ENCODE peak calls at places on chromosomes 3 and 15, in five cellular contexts. One of them, this sample, is unnamed.

GRCh38 chr3:14516738-14517345 is 23.3 kb downstream of the GRIP2 start:
- DNase-seq in tibial artery: peak; percentile 42
- DNase-seq in cardiac fibroblast: no peak
- DNase-seq in left ventricle myocardium inferior: no peak
- DNase-seq in AG04449: no peak
- DNase-seq in this sample: no peak

GRCh38 chr3:188860147-188860546 is 311.6 kb upstream of the TPRG1 start:
- DNase-seq in tibial artery: no peak
- DNase-seq in cardiac fibroblast: peak; percentile 51
- DNase-seq in left ventricle myocardium inferior: no peak
- DNase-seq in AG04449: no peak
- DNase-seq in this sample: no peak

GRCh38 chr3:155252535-155252934 is 40.9 kb downstream of the STRIT1 start:
- DNase-seq in tibial artery: no peak
- DNase-seq in cardiac fibroblast: peak; percentile 78
- DNase-seq in left ventricle myocardium inferior: no peak
- DNase-seq in AG04449: no peak
- DNase-seq in this sample: no peak

GRCh38 chr3:33886015-33886414 is 87.6 kb downstream of the PDCD6IP start:
- DNase-seq in tibial artery: no peak
- DNase-seq in cardiac fibroblast: no peak
- DNase-seq in left ventricle myocardium inferior: no peak
- DNase-seq in AG04449: no peak
- DNase-seq in this sample: no peak

GRCh38 chr15:65970937-65971740 is 101.8 kb downstream of the RAB11A start:
- DNase-seq in tibial artery: no peak
- DNase-seq in cardiac fibroblast: peak; percentile 11
- DNase-seq in left ventricle myocardium inferior: no peak
- DNase-seq in AG04449: no peak
- DNase-seq in this sample: no peak

GRCh38 chr3:53493997-53494791 is at the start of gene CACNA1D:
- DNase-seq in tibial artery: no peak
- DNase-seq in cardiac fibroblast: no peak
- DNase-seq in left ventricle myocardium inferior: no peak
- DNase-seq in AG04449: no peak
- DNase-seq in this sample: peak; percentile 23

GRCh38 chr3:142077859-142078500 is 71.4 kb downstream of the TFDP2 start:
- DNase-seq in tibial artery: no peak
- DNase-seq in cardiac fibroblast: no peak
- DNase-seq in left ventricle myocardium inferior: no peak
- DNase-seq in AG04449: no peak
- DNase-seq in this sample: no peak

GRCh38 chr3:140244893-140245292 is 309.9 kb downstream of the CLSTN2 start:
- DNase-seq in tibial artery: no peak
- DNase-seq in cardiac fibroblast: peak; percentile 5
- DNase-seq in left ventricle myocardium inferior: no peak
- DNase-seq in AG04449: no peak
- DNase-seq in this sample: no peak

GRCh38 chr3:12719984-12720656 is 38.9 kb downstream of the TMEM40 start:
- DNase-seq in tibial artery: peak; percentile 82
- DNase-seq in cardiac fibroblast: peak; percentile 89
- DNase-seq in left ventricle myocardium inferior: peak; percentile 59
- DNase-seq in AG04449: no peak
- DNase-seq in this sample: peak; percentile 84
- TF ChIP-seq CTCF in tibial artery: peak; percentile 91
- TF ChIP-seq CTCF in cardiac fibroblast: peak; percentile 94
- TF ChIP-seq CTCF in left ventricle myocardium inferior: peak; percentile 94
- TF ChIP-seq CTCF in AG04449: peak; percentile 80
- TF ChIP-seq CTCF in this sample: peak; percentile 94

DNA sequence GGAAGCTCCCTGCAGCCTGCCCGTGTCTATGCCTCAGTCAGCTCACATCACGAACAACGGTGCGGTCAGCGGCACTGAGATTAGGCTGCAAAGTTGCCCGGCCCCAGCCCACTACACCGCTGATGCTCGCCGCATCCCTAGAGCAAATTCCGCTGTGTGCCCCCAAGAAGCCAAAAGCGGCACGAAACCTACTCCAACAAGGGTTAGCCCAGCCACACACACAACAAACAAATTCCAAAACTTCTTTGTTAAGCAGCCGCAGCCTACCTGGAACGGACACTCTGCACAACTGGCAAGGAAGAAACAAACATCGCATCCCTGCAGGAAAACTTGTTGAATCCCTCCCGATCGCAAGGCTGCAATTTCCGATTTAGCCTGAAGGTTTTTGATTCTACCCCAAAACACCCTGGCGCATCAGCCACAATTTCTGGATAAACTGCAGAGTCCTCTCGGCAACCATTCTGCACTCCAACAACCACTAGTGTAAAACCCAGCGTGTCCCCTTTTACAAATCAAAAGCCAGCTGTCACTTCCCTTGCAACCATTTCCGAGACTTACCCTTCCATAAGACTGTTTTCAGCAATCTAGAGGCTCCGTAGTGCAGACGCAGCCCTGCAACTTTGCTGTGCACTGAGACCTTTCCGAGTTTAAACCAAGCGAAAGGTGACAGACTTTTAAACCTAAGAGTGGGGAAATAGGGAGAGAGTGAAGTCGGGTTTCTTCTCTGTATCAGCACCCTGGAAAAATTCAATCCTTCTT is 425 bp downstream of the ROBO1 start:
- DNase-seq in tibial artery: no peak
- DNase-seq in cardiac fibroblast: peak; percentile 20
- DNase-seq in left ventricle myocardium inferior: no peak
- DNase-seq in AG04449: no peak
- DNase-seq in this sample: no peak
- TF ChIP-seq CTCF in tibial artery: no peak
- TF ChIP-seq CTCF in cardiac fibroblast: no peak
- TF ChIP-seq CTCF in left ventricle myocardium inferior: no peak
- TF ChIP-seq CTCF in AG04449: no peak
- TF ChIP-seq CTCF in this sample: no peak

DNA sequence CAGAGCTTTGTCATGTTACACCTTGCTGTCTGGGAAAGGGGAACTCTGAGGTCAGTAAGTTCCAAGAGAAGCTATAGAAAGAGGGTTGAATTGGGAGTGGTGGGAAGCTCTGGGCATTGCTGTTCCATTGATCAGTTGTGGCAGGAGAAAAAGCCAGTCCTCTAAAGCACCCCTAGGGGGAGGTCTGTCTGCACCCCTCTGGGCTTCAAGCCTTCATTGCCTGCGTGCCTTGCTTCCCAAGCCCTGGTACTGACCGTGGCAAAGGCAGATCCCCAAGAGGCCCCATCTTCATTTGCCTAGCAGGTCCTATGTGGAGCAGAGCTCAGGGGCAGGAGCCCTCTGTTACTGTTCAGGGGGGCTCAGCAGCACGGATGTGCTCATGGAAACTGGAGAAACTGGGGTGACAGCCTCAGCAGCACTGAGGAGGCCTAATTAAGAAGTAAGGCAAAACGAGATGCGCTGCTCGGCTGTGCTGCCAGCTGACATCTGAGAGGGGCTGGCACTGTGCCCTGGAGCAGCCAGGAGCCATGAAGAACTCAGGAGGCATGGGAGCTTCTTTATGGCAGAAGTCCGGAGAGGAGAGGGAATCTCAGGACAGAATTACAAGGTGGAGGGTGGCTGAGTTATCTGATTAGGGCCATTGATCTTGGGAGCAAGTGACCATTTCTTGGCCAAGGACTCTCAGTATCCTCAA is 270.9 kb downstream of the RPLP1 start:
- DNase-seq in tibial artery: no peak
- DNase-seq in cardiac fibroblast: no peak
- DNase-seq in left ventricle myocardium inferior: peak; percentile 25
- DNase-seq in AG04449: no peak
- DNase-seq in this sample: no peak
- TF ChIP-seq CTCF in tibial artery: no peak
- TF ChIP-seq CTCF in cardiac fibroblast: peak; percentile 3
- TF ChIP-seq CTCF in left ventricle myocardium inferior: no peak
- TF ChIP-seq CTCF in AG04449: peak; percentile 20
- TF ChIP-seq CTCF in this sample: no peak

DNA sequence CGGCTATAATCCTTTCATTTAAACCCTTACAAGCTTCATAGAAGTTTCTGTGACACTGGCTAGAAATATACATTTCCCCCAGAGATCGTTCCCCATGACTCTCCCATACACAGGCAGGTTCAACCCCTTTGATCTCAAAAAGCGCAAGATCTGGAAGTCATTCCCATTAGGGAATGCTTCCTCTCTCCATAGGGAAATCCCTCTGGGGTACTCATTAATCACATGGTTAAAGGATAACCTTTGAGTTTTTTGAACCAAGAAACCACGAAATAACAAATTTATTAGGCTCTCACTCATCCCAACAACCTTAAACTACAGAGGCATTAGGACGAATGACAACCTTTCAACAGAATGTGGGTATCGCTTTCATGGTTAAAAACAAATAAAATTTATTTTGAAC is 211.9 kb upstream of the PRICKLE2 start:
- DNase-seq in tibial artery: no peak
- DNase-seq in cardiac fibroblast: no peak
- DNase-seq in left ventricle myocardium inferior: no peak
- DNase-seq in AG04449: no peak
- DNase-seq in this sample: no peak
- TF ChIP-seq CTCF in tibial artery: no peak
- TF ChIP-seq CTCF in cardiac fibroblast: no peak
- TF ChIP-seq CTCF in left ventricle myocardium inferior: no peak
- TF ChIP-seq CTCF in AG04449: no peak
- TF ChIP-seq CTCF in this sample: no peak

DNA sequence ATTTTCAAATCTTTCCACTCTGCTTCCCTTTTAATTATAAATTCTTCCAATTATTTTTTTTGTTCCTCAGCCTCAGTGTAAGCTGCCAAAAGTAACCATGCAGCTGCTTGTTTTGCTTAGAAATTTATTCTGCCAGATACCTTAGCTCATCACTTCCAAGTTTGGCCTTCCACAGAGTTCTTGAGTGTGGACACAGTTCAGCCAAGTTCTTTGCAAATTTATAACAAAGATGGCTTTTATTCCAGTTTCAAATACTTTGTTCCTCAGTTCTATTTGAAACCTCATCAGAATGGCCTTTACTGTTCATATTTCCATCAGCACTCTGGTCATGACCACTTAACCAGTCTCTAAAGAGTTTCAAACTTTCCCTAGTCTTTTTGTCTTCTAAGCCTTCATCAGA is 10.3 kb downstream of the RTP1 start:
- DNase-seq in tibial artery: no peak
- DNase-seq in cardiac fibroblast: no peak
- DNase-seq in left ventricle myocardium inferior: no peak
- DNase-seq in AG04449: no peak
- DNase-seq in this sample: no peak
- TF ChIP-seq CTCF in tibial artery: no peak
- TF ChIP-seq CTCF in cardiac fibroblast: no peak
- TF ChIP-seq CTCF in left ventricle myocardium inferior: no peak
- TF ChIP-seq CTCF in AG04449: no peak
- TF ChIP-seq CTCF in this sample: no peak

GRCh38 chr15:51678081-51678480 is 3.2 kb upstream of the SCG3 start:
- DNase-seq in tibial artery: no peak
- DNase-seq in cardiac fibroblast: peak; percentile 11
- DNase-seq in left ventricle myocardium inferior: no peak
- DNase-seq in AG04449: no peak
- DNase-seq in this sample: no peak
- TF ChIP-seq CTCF in tibial artery: no peak
- TF ChIP-seq CTCF in cardiac fibroblast: no peak
- TF ChIP-seq CTCF in left ventricle myocardium inferior: no peak
- TF ChIP-seq CTCF in AG04449: no peak
- TF ChIP-seq CTCF in this sample: no peak

GRCh38 chr15:37425541-37425940 is 325.2 kb upstream of the MEIS2 start:
- DNase-seq in tibial artery: no peak
- DNase-seq in cardiac fibroblast: peak; percentile 5
- DNase-seq in left ventricle myocardium inferior: no peak
- DNase-seq in AG04449: peak; percentile 61
- DNase-seq in this sample: no peak
- TF ChIP-seq CTCF in tibial artery: no peak
- TF ChIP-seq CTCF in cardiac fibroblast: no peak
- TF ChIP-seq CTCF in left ventricle myocardium inferior: no peak
- TF ChIP-seq CTCF in AG04449: no peak
- TF ChIP-seq CTCF in this sample: no peak

GRCh38 chr15:48109856-48110531 is 10.8 kb upstream of the SLC24A5 start:
- DNase-seq in tibial artery: no peak
- DNase-seq in cardiac fibroblast: no peak
- DNase-seq in left ventricle myocardium inferior: no peak
- DNase-seq in AG04449: no peak
- DNase-seq in this sample: no peak

GRCh38 chr15:48109212-48109611 is 11.6 kb upstream of the SLC24A5 start:
- DNase-seq in tibial artery: no peak
- DNase-seq in cardiac fibroblast: no peak
- DNase-seq in left ventricle myocardium inferior: no peak
- DNase-seq in AG04449: no peak
- DNase-seq in this sample: no peak

GRCh38 chr15:48112242-48112641 is 8.5 kb upstream of the SLC24A5 start:
- DNase-seq in tibial artery: no peak
- DNase-seq in cardiac fibroblast: peak; percentile 46
- DNase-seq in left ventricle myocardium inferior: no peak
- DNase-seq in AG04449: no peak
- DNase-seq in this sample: no peak
- TF ChIP-seq CTCF in tibial artery: peak; percentile 40
- TF ChIP-seq CTCF in cardiac fibroblast: peak; percentile 55
- TF ChIP-seq CTCF in left ventricle myocardium inferior: peak; percentile 59
- TF ChIP-seq CTCF in AG04449: peak; percentile 48
- TF ChIP-seq CTCF in this sample: peak; percentile 46

GRCh38 chr15:67385971-67386370 is 131.4 kb downstream of the IQCH start:
- DNase-seq in tibial artery: no peak
- DNase-seq in cardiac fibroblast: peak; percentile 5
- DNase-seq in left ventricle myocardium inferior: no peak
- DNase-seq in AG04449: no peak
- DNase-seq in this sample: no peak
- TF ChIP-seq CTCF in tibial artery: no peak
- TF ChIP-seq CTCF in cardiac fibroblast: peak; percentile 9
- TF ChIP-seq CTCF in left ventricle myocardium inferior: no peak
- TF ChIP-seq CTCF in AG04449: no peak
- TF ChIP-seq CTCF in this sample: no peak

GRCh38 chr3:172332256-172333041 is 115.8 kb downstream of the GHSR start:
- DNase-seq in tibial artery: no peak
- DNase-seq in cardiac fibroblast: peak; percentile 72
- DNase-seq in left ventricle myocardium inferior: peak; percentile 37
- DNase-seq in AG04449: no peak
- DNase-seq in this sample: peak; percentile 67

GRCh38 chr3:172330413-172330812 is 117.8 kb downstream of the GHSR start:
- DNase-seq in tibial artery: no peak
- DNase-seq in cardiac fibroblast: no peak
- DNase-seq in left ventricle myocardium inferior: no peak
- DNase-seq in AG04449: no peak
- DNase-seq in this sample: no peak

GRCh38 chr3:172333042-172333377 is 115.2 kb downstream of the GHSR start:
- DNase-seq in tibial artery: no peak
- DNase-seq in cardiac fibroblast: no peak
- DNase-seq in left ventricle myocardium inferior: no peak
- DNase-seq in AG04449: no peak
- DNase-seq in this sample: no peak

GRCh38 chr3:172334743-172335142 is 113.5 kb downstream of the GHSR start:
- DNase-seq in tibial artery: no peak
- DNase-seq in cardiac fibroblast: no peak
- DNase-seq in left ventricle myocardium inferior: no peak
- DNase-seq in AG04449: no peak
- DNase-seq in this sample: no peak

GRCh38 chr3:172333692-172334457 is 114.4 kb downstream of the GHSR start:
- DNase-seq in tibial artery: no peak
- DNase-seq in cardiac fibroblast: no peak
- DNase-seq in left ventricle myocardium inferior: no peak
- DNase-seq in AG04449: no peak
- DNase-seq in this sample: no peak
- TF ChIP-seq CTCF in tibial artery: no peak
- TF ChIP-seq CTCF in cardiac fibroblast: no peak
- TF ChIP-seq CTCF in left ventricle myocardium inferior: peak; percentile 30
- TF ChIP-seq CTCF in AG04449: no peak
- TF ChIP-seq CTCF in this sample: no peak

This sample was measured in GM10248.